ENCODE peak calls at places on chromosomes 12 and 14, in four cellular contexts. A is esophagus squamous epithelium, T is endothelial cell, Q is GM20000. V is an unnamed sample.

GRCh38 chr14:27715561-27715960 is 1051.0 kb upstream of the FOXG1 start:
- DNase-seq in T (no peak), A (no peak), Q (no peak), V (no peak)

GRCh38 chr12:131536337-131536736 is 174.6 kb upstream of the SFSWAP start:
- DNase-seq in T (no peak), Q (no peak), A (no peak), V (no peak)

GRCh38 chr12:115998119-115998633 is 279.3 kb downstream of the MED13L start:
- DNase-seq in Q (peak; percentile 38), A (no peak), T (peak; percentile 24), V (no peak)

GRCh38 chr14:70130498-70130897 is 58.3 kb downstream of the SLC8A3 start:
- DNase-seq in A (no peak), T (no peak), Q (no peak), V (no peak)

GRCh38 chr12:106655577-106655976 is 72.8 kb downstream of the RFX4 start:
- DNase-seq in Q (no peak), T (no peak), A (no peak), V (no peak)

GRCh38 chr12:130337476-130338303 is at the start of gene PIWIL1:
- DNase-seq in Q (no peak), T (no peak), A (no peak), V (no peak)

GRCh38 chr12:111954974-111955373 is 58.0 kb downstream of the TMEM116 start:
- DNase-seq in A (no peak), T (no peak), Q (no peak), V (no peak)

GRCh38 chr14:32022938-32023466 is 54.1 kb upstream of the ARHGAP5 start:
- DNase-seq in Q (no peak), A (no peak), T (no peak), V (no peak)

GRCh38 chr12:623865-624372 is 39.3 kb downstream of the NINJ2 start:
- DNase-seq in A (no peak), Q (no peak), T (no peak), V (no peak)

GRCh38 chr14:51139221-51139681 is 44.3 kb upstream of the TRIM9 start:
- DNase-seq in Q (no peak), T (no peak), A (no peak), V (no peak)

GRCh38 chr12:115135800-115136211 is 451.8 kb upstream of the TBX3 start:
- DNase-seq in A (no peak), Q (no peak), T (no peak), V (no peak)

GRCh38 chr14:86639146-86639545 is 1109.2 kb downstream of the FLRT2 start:
- DNase-seq in Q (no peak), A (no peak), T (no peak), V (no peak)

GRCh38 chr12:28023156-28023887 is 50.8 kb upstream of the PTHLH start:
- DNase-seq in Q (no peak), T (no peak), A (no peak), V (no peak)

GRCh38 chr12:6471992-6472366 is 1.5 kb upstream of the VAMP1 start:
- DNase-seq in Q (no peak), T (no peak), A (no peak), V (no peak)

GRCh38 chr14:74621556-74621955 is 9.5 kb upstream of the LTBP2 start:
- DNase-seq in A (no peak), T (no peak), Q (no peak), V (no peak)

GRCh38 chr14:32567543-32568384 is 238.7 kb downstream of the AKAP6 start:
- DNase-seq in Q (no peak), A (no peak), T (no peak), V (no peak)

GRCh38 chr14:63852271-63852816 is 460 bp upstream of the SYNE2 start:
- DNase-seq in T (no peak), Q (no peak), A (no peak), V (no peak)

GRCh38 chr14:24426912-24427536 is 2.4 kb downstream of the CBLN3 start:
- DNase-seq in Q (no peak), T (no peak), A (no peak), V (no peak)

GRCh38 chr12:121475279-121475678 is 75.4 kb downstream of the RNF34 start:
- DNase-seq in T (no peak), A (no peak), Q (no peak), V (no peak)

GRCh38 chr12:121537814-121538698 is 42.8 kb downstream of the KDM2B start:
- DNase-seq in A (no peak), T (peak; percentile 24), Q (peak; percentile 73), V (peak; percentile 61)

GRCh38 chr14:54718046-54718445 is 151.1 kb downstream of the SAMD4A start:
- DNase-seq in T (no peak), Q (no peak), A (no peak), V (no peak)

GRCh38 chr12:1282670-1283361 is 291.8 kb downstream of the ERC1 start:
- DNase-seq in Q (no peak), A (no peak), T (no peak), V (no peak)

GRCh38 chr12:14949631-14950030 is 11.3 kb upstream of the ERP27 start:
- DNase-seq in Q (no peak), A (no peak), T (no peak), V (no peak)

GRCh38 chr12:126337556-126337955 is 1272.3 kb downstream of the AACS start:
- DNase-seq in Q (no peak), A (no peak), T (no peak), V (no peak)

GRCh38 chr14:29805415-29806123 is 122.1 kb downstream of the PRKD1 start:
- DNase-seq in Q (no peak), A (no peak), T (no peak), V (no peak)

GRCh38 chr12:26062006-26062405 is 62.8 kb downstream of the BHLHE41 start:
- DNase-seq in A (no peak), T (no peak), Q (no peak), V (no peak)

GRCh38 chr12:26056335-26056734 is 68.5 kb downstream of the BHLHE41 start:
- DNase-seq in T (no peak), Q (no peak), A (no peak), V (no peak)

GRCh38 chr12:26055087-26055486 is 69.8 kb downstream of the BHLHE41 start:
- DNase-seq in T (no peak), Q (no peak), A (no peak), V (no peak)

GRCh38 chr12:26058818-26059217 is 66.0 kb downstream of the BHLHE41 start:
- DNase-seq in T (no peak), Q (no peak), A (no peak), V (no peak)

DNA sequence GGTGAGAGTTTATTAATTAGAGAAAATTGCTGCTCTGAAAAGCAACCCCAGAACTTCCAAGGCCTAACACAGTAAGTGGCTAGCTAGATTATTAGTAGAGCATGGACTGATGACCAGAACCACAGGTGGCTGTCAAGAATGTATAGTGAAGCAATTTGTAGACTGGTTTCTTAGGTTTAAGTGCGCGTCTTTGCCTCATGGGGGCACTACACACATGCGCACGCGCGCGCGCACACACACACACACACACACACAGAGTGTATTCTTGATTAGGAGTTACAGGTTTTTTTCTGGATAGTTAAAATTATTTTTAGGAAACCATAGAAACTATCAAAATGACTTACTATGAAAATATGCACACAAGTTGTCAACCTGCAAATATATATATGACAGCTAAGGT is 66.5 kb downstream of the BHLHE41 start:
- DNase-seq in A (no peak), T (no peak), Q (no peak), V (no peak)
- TF ChIP-seq CTCF in A (no peak), T (no peak), Q (no peak), V (no peak)

GRCh38 chr14:92093320-92093719 is 13.1 kb downstream of the ATXN3 start:
- DNase-seq in A (no peak), T (no peak), Q (no peak), V (no peak)
- TF ChIP-seq CTCF in A (no peak), T (no peak), Q (peak; percentile 1), V (no peak)

DNA sequence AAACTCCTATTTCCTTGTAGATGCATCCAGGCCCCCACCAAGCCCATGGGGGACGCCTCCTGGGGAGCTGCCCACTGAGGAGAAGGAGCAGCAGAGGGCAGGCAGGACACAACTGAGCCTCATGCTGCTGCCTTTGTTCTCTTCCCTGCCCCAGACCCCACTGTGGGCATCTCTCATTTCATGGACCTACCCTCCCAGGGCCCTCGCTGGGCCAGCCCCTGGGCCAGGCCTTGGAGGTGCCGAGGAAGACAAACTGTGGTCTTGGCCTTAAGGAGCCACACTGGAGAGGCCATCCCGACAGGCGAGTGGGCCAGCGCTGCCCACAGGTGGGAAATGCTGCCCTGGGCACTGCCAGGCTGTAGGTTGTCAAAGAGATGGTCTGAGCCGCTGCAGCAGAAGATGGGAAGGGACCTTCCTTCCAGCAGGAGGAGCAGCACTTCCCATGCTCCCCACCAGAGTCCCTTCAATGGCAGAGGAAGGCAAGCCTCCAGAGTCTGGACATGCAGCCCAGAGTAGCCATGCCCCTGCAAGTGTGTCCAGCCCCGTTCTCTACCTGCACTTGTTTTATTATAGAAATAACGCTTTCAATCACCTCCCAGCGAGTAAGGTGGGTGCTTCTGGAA is 147.4 kb downstream of the BCL11B start:
- DNase-seq in A (no peak), T (peak; percentile 9), Q (no peak), V (no peak)
- TF ChIP-seq CTCF in A (no peak), T (peak; percentile 16), Q (no peak), V (no peak)

DNA sequence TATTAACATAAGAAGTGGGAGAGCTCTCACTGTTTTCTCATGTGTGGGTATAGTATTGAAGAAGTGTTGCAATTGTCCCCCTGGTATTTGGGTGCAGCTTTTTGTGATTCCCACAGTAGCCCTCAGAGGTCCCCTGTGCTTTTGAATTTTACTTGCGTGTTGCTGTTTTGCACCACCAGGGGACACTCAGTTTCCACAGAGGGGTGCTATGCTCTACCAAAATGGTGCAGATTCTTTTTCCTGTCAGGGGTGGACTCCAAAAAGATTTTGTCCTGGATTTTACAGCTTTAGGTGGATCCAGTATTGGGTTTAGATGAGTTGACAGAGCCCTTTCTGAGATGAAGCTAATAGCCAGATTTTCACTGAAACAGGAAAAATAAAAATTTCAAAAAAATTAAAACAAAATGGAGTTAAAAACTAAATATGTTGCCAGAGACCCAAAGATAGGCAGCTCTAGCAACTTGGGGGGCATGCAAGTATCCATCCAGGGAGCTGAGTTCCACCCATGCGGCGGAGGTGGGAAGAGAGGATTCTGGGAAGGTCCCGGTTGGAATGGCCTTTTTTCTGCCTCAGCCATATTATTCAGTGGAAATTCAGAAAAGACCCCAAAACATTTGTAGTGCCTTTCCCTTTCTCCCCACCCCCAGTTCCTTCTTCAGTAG is 50.2 kb downstream of the TTLL5 start:
- DNase-seq in A (no peak), T (peak; percentile 20), Q (peak; percentile 45), V (no peak)
- TF ChIP-seq CTCF in A (peak; percentile 32), T (peak; percentile 69), Q (peak; percentile 51), V (no peak)

GRCh38 chr14:92590941-92591340 is 77.4 kb downstream of the RIN3 start:
- DNase-seq in Q (no peak), A (no peak), T (no peak), V (no peak)
- TF ChIP-seq CTCF in Q (no peak), A (no peak), T (no peak), V (no peak)

V was measured in natural killer cell.